ENCODE peak calls at places on chromosome 7, in eight cellular contexts. T is activated B cell treated with CpG ODN at 0.5 μM for 24 hours; X is EH; R is AG20443; Z is NCI-H82; E is OCI-LY7; O is activated CD4-positive, alpha-beta memory T cell treated with anti-CD3 and anti-CD28 coated beads, Interleukin-2, amount 10 ng/mL, durations not matched to agents 7 days and 5 days; F is CD8-positive, alpha-beta memory T cell. P is an unnamed sample.

GRCh38 chr7:45202618-45203017 is 45.0 kb downstream of the RAMP3 start:
- DNase-seq in Z (peak; percentile 40), O (no peak), F (no peak), T (no peak), E (no peak), R (no peak), X (no peak), P (no peak)

GRCh38 chr7:106626376-106627293 is 34.3 kb downstream of the CCDC71L start:
- DNase-seq in Z (no peak), T (no peak), R (no peak), E (no peak), O (no peak), F (no peak), X (no peak), P (no peak)

GRCh38 chr7:7099584-7100014 is 82.7 kb upstream of the C1GALT1 start:
- DNase-seq in Z (peak; percentile 26), O (no peak), R (peak; percentile 81), T (no peak), E (no peak), F (no peak), X (peak; percentile 97), P (peak; percentile 86)

GRCh38 chr7:31122649-31123058 is 70.5 kb downstream of the ADCYAP1R1 start:
- DNase-seq in X (peak; percentile 83), F (no peak), R (peak; percentile 86), Z (peak; percentile 90), O (peak; percentile 51), T (no peak), E (peak; percentile 63), P (peak; percentile 93)

GRCh38 chr7:84913731-84914130 is 273.1 kb downstream of the SEMA3D start:
- DNase-seq in F (no peak), E (no peak), O (no peak), T (no peak), R (peak; percentile 35), Z (no peak), X (peak; percentile 66), P (peak; percentile 43)

GRCh38 chr7:30135551-30136271 is 925 bp downstream of the MTURN start:
- DNase-seq in F (peak; percentile 51), T (peak; percentile 59), Z (peak; percentile 49), E (peak; percentile 16), X (peak; percentile 65), R (peak; percentile 78), O (peak; percentile 39), P (peak; percentile 75)

GRCh38 chr7:158650821-158651225 is 53.8 kb downstream of the NCAPG2 start:
- DNase-seq in X (peak; percentile 78), R (peak; percentile 89), Z (no peak), E (no peak), F (no peak), O (no peak), T (no peak), P (peak; percentile 66)

GRCh38 chr7:128879939-128880746 is 17.5 kb downstream of the ATP6V1F start:
- DNase-seq in Z (peak; percentile 88), X (peak; percentile 74), O (no peak), T (no peak), F (no peak), R (peak; percentile 94), E (no peak), P (peak; percentile 82)

GRCh38 chr7:127838816-127839415 is 186.9 kb downstream of the SND1 start:
- DNase-seq in X (no peak), Z (no peak), R (no peak), E (no peak), O (no peak), T (no peak), F (no peak), P (no peak)

GRCh38 chr7:46651070-46651469 is 730.0 kb upstream of the IGFBP3 start:
- DNase-seq in Z (no peak), E (no peak), T (no peak), X (no peak), O (no peak), R (no peak), F (no peak), P (no peak)

GRCh38 chr7:38262545-38262944 is 10.9 kb downstream of the TARP start:
- DNase-seq in R (no peak), Z (no peak), T (no peak), O (no peak), E (no peak), X (no peak), F (no peak), P (no peak)

GRCh38 chr7:139044813-139045794 is 9.3 kb upstream of the ZC3HAV1L start:
- DNase-seq in Z (no peak), X (no peak), R (no peak), F (peak; percentile 40), E (no peak), T (no peak), O (peak; percentile 49), P (no peak)

GRCh38 chr7:41942468-41943097 is 239.7 kb upstream of the INHBA start:
- DNase-seq in X (peak; percentile 32), Z (no peak), F (no peak), R (no peak), T (no peak), E (no peak), O (no peak), P (no peak)